ENCODE peak calls at places on chromosomes 16 and 17, in six cellular contexts. One of them, this sample, is unnamed.

GRCh38 chr16:23089111-23089510 is 60.1 kb downstream of the USP31 start:
- DNase-seq in fibroblast of villous mesenchyme: no peak
- DNase-seq in heart left ventricle: no peak
- DNase-seq in foreskin fibroblast: no peak
- DNase-seq in prostate gland: no peak
- DNase-seq in sigmoid colon: no peak
- DNase-seq in this sample: no peak

GRCh38 chr16:88703486-88704309 is 2.5 kb downstream of the RNF166 start:
- DNase-seq in foreskin fibroblast: no peak
- DNase-seq in prostate gland: no peak
- DNase-seq in sigmoid colon: no peak
- DNase-seq in heart left ventricle: peak
- DNase-seq in fibroblast of villous mesenchyme: no peak
- DNase-seq in this sample: no peak

GRCh38 chr17:28763804-28764266 is 20.0 kb downstream of the TRAF4 start:
- DNase-seq in fibroblast of villous mesenchyme: peak
- DNase-seq in prostate gland: peak
- DNase-seq in foreskin fibroblast: peak
- DNase-seq in heart left ventricle: peak
- DNase-seq in sigmoid colon: peak
- DNase-seq in this sample: no peak

GRCh38 chr16:82638095-82638798 is 11.5 kb downstream of the CDH13 start:
- DNase-seq in prostate gland: no peak
- DNase-seq in fibroblast of villous mesenchyme: peak
- DNase-seq in heart left ventricle: no peak
- DNase-seq in sigmoid colon: peak
- DNase-seq in foreskin fibroblast: peak
- DNase-seq in this sample: no peak

GRCh38 chr16:85064186-85064585 is 36.6 kb downstream of the KIAA0513 start:
- DNase-seq in foreskin fibroblast: no peak
- DNase-seq in fibroblast of villous mesenchyme: no peak
- DNase-seq in heart left ventricle: no peak
- DNase-seq in prostate gland: no peak
- DNase-seq in sigmoid colon: no peak
- DNase-seq in this sample: peak

GRCh38 chr16:22648141-22648540 is 137.4 kb downstream of the NPIPB5 start:
- DNase-seq in fibroblast of villous mesenchyme: no peak
- DNase-seq in heart left ventricle: no peak
- DNase-seq in prostate gland: no peak
- DNase-seq in sigmoid colon: no peak
- DNase-seq in foreskin fibroblast: no peak
- DNase-seq in this sample: no peak

GRCh38 chr16:10122546-10122945 is 59.7 kb downstream of the GRIN2A start:
- DNase-seq in fibroblast of villous mesenchyme: peak
- DNase-seq in prostate gland: no peak
- DNase-seq in foreskin fibroblast: peak
- DNase-seq in heart left ventricle: no peak
- DNase-seq in sigmoid colon: no peak
- DNase-seq in this sample: no peak

GRCh38 chr17:56159764-56160394 is 6.6 kb downstream of the ANKFN1 start:
- DNase-seq in foreskin fibroblast: no peak
- DNase-seq in heart left ventricle: no peak
- DNase-seq in fibroblast of villous mesenchyme: no peak
- DNase-seq in prostate gland: no peak
- DNase-seq in sigmoid colon: no peak
- DNase-seq in this sample: no peak

GRCh38 chr17:58156839-58157803 is 8.9 kb downstream of the OR4D1 start:
- DNase-seq in fibroblast of villous mesenchyme: peak
- DNase-seq in foreskin fibroblast: peak
- DNase-seq in heart left ventricle: peak
- DNase-seq in sigmoid colon: no peak
- DNase-seq in prostate gland: no peak
- DNase-seq in this sample: peak

GRCh38 chr16:2686912-2687507 is 4.7 kb downstream of the KCTD5 start:
- DNase-seq in sigmoid colon: peak
- DNase-seq in fibroblast of villous mesenchyme: no peak
- DNase-seq in heart left ventricle: no peak
- DNase-seq in foreskin fibroblast: no peak
- DNase-seq in prostate gland: no peak
- DNase-seq in this sample: peak

GRCh38 chr17:67854378-67854777 is 29.1 kb downstream of the BPTF start:
- DNase-seq in prostate gland: no peak
- DNase-seq in fibroblast of villous mesenchyme: no peak
- DNase-seq in heart left ventricle: no peak
- DNase-seq in foreskin fibroblast: no peak
- DNase-seq in sigmoid colon: no peak
- DNase-seq in this sample: no peak

GRCh38 chr16:85657996-85658395 is 30.8 kb downstream of the GINS2 start:
- DNase-seq in heart left ventricle: no peak
- DNase-seq in foreskin fibroblast: no peak
- DNase-seq in sigmoid colon: peak
- DNase-seq in prostate gland: no peak
- DNase-seq in fibroblast of villous mesenchyme: no peak
- DNase-seq in this sample: no peak

GRCh38 chr17:79874329-79874981 is 35.2 kb upstream of the CBX4 start:
- DNase-seq in prostate gland: no peak
- DNase-seq in sigmoid colon: no peak
- DNase-seq in foreskin fibroblast: peak
- DNase-seq in fibroblast of villous mesenchyme: peak
- DNase-seq in heart left ventricle: no peak
- DNase-seq in this sample: no peak

GRCh38 chr17:57940217-57940616 is 15.0 kb downstream of the CUEDC1 start:
- DNase-seq in sigmoid colon: no peak
- DNase-seq in foreskin fibroblast: no peak
- DNase-seq in heart left ventricle: no peak
- DNase-seq in fibroblast of villous mesenchyme: no peak
- DNase-seq in prostate gland: no peak
- DNase-seq in this sample: no peak

GRCh38 chr17:36593651-36594316 is 2.1 kb downstream of the DHRS11 start:
- DNase-seq in prostate gland: no peak
- DNase-seq in fibroblast of villous mesenchyme: no peak
- DNase-seq in heart left ventricle: no peak
- DNase-seq in sigmoid colon: no peak
- DNase-seq in foreskin fibroblast: no peak
- DNase-seq in this sample: no peak

GRCh38 chr16:51880776-51881175 is 666.2 kb downstream of the TOX3 start:
- DNase-seq in sigmoid colon: no peak
- DNase-seq in fibroblast of villous mesenchyme: peak
- DNase-seq in prostate gland: no peak
- DNase-seq in heart left ventricle: no peak
- DNase-seq in foreskin fibroblast: peak
- DNase-seq in this sample: no peak

GRCh38 chr17:29590979-29591736 is 1.7 kb upstream of the GIT1 start:
- DNase-seq in sigmoid colon: peak
- DNase-seq in fibroblast of villous mesenchyme: no peak
- DNase-seq in heart left ventricle: peak
- DNase-seq in prostate gland: no peak
- DNase-seq in foreskin fibroblast: peak
- DNase-seq in this sample: no peak

GRCh38 chr17:2723505-2723996 is 12.0 kb upstream of the CLUH start:
- DNase-seq in sigmoid colon: no peak
- DNase-seq in prostate gland: no peak
- DNase-seq in foreskin fibroblast: peak
- DNase-seq in fibroblast of villous mesenchyme: no peak
- DNase-seq in heart left ventricle: no peak
- DNase-seq in this sample: no peak

GRCh38 chr16:86768999-86769398 is 190.7 kb downstream of the FOXL1 start:
- DNase-seq in prostate gland: no peak
- DNase-seq in fibroblast of villous mesenchyme: no peak
- DNase-seq in heart left ventricle: no peak
- DNase-seq in foreskin fibroblast: peak
- DNase-seq in sigmoid colon: peak
- DNase-seq in this sample: no peak

GRCh38 chr17:81821603-81822311 is 11.3 kb downstream of the MCRIP1 start:
- DNase-seq in sigmoid colon: peak
- DNase-seq in fibroblast of villous mesenchyme: peak
- DNase-seq in prostate gland: peak
- DNase-seq in foreskin fibroblast: peak
- DNase-seq in heart left ventricle: peak
- DNase-seq in this sample: peak

GRCh38 chr16:400061-400540 is 1.6 kb upstream of the DECR2 start:
- DNase-seq in foreskin fibroblast: peak
- DNase-seq in heart left ventricle: no peak
- DNase-seq in fibroblast of villous mesenchyme: no peak
- DNase-seq in prostate gland: no peak
- DNase-seq in sigmoid colon: no peak
- DNase-seq in this sample: no peak

DNA sequence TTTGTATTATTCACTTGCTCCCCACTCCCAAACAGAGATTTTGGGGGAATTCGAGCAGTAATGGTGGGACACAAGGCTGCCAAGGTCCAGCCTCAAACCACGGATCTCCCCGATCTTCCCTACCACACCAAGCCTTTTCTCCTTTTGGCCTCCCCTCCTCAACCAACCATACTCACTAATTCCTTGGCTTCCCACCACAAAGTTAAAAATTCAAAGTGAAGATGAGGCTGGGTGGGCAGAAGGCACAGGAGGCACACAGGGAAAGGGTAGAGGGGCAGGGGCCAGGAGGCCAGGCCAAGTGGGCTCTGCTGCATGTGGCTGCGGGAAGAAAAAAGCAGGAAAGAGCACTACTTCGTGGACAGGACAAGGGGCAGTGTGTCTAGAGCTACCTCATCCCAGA is 15.2 kb downstream of the HOXB4 start:
- DNase-seq in fibroblast of villous mesenchyme: no peak
- DNase-seq in prostate gland: no peak
- DNase-seq in sigmoid colon: no peak
- DNase-seq in heart left ventricle: no peak
- DNase-seq in foreskin fibroblast: no peak
- DNase-seq in this sample: no peak
- TF ChIP-seq CTCF in fibroblast of villous mesenchyme: no peak
- TF ChIP-seq CTCF in prostate gland: no peak
- TF ChIP-seq CTCF in sigmoid colon: no peak
- TF ChIP-seq CTCF in heart left ventricle: no peak
- TF ChIP-seq CTCF in foreskin fibroblast: no peak
- TF ChIP-seq CTCF in this sample: no peak

GRCh38 chr16:89922884-89923639 is at the start of gene TUBB3:
- DNase-seq in fibroblast of villous mesenchyme: peak
- DNase-seq in heart left ventricle: peak
- DNase-seq in foreskin fibroblast: peak
- DNase-seq in prostate gland: peak
- DNase-seq in sigmoid colon: no peak
- DNase-seq in this sample: peak

GRCh38 chr16:89924925-89925307 is 1.8 kb downstream of the TUBB3 start:
- DNase-seq in heart left ventricle: no peak
- DNase-seq in sigmoid colon: no peak
- DNase-seq in fibroblast of villous mesenchyme: no peak
- DNase-seq in prostate gland: no peak
- DNase-seq in foreskin fibroblast: no peak
- DNase-seq in this sample: no peak

GRCh38 chr16:89925596-89926079 is 2.5 kb downstream of the TUBB3 start:
- DNase-seq in prostate gland: no peak
- DNase-seq in fibroblast of villous mesenchyme: no peak
- DNase-seq in foreskin fibroblast: peak
- DNase-seq in sigmoid colon: no peak
- DNase-seq in heart left ventricle: no peak
- DNase-seq in this sample: no peak

GRCh38 chr16:89923640-89924297 is 627 bp downstream of the TUBB3 start:
- DNase-seq in foreskin fibroblast: no peak
- DNase-seq in sigmoid colon: no peak
- DNase-seq in heart left ventricle: no peak
- DNase-seq in fibroblast of villous mesenchyme: no peak
- DNase-seq in prostate gland: no peak
- DNase-seq in this sample: no peak

DNA sequence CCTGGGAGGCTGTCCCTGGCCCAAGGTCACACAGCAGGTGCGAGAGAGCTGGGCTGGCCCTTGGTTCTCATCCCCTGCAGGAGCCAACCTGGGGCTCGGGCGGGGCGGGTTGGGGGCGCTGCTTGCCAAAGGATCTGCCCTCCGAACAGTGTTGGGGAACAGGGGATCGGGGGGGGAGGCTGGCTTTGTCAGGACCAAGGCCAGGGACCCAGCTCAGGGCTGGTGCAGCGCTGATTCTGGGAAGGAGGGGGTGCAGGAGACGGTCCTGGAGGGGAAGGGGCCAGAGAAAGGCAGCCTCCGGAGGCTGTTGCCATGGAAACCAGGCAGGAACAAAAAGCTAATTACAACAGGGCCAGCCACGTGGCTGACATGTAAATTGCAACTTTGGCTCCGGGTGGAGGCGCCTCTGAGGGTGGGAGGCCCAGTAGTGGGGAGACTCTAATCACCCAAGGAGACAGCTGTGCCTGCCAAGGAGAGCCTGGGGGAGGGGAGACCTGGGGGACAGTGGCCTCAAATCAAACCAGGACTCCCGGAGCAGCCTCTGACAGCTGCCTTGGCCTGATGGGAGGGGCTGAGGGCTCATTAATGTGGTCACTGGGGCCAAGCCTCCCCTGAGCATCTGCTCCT is 1.3 kb downstream of the TUBB3 start:
- DNase-seq in heart left ventricle: no peak
- DNase-seq in sigmoid colon: no peak
- DNase-seq in prostate gland: no peak
- DNase-seq in fibroblast of villous mesenchyme: peak
- DNase-seq in foreskin fibroblast: peak
- DNase-seq in this sample: peak
- H3K4me3 ChIP-seq in heart left ventricle: peak
- H3K4me3 ChIP-seq in sigmoid colon: no peak
- H3K4me3 ChIP-seq in prostate gland: no peak
- H3K4me3 ChIP-seq in fibroblast of villous mesenchyme: peak
- H3K4me3 ChIP-seq in foreskin fibroblast: peak
- H3K4me3 ChIP-seq in this sample: peak

GRCh38 chr17:40340880-40341807 is 23.4 kb downstream of the GJD3 start:
- DNase-seq in foreskin fibroblast: peak
- DNase-seq in heart left ventricle: peak
- DNase-seq in sigmoid colon: peak
- DNase-seq in prostate gland: peak
- DNase-seq in fibroblast of villous mesenchyme: peak
- DNase-seq in this sample: peak
- TF ChIP-seq CTCF in foreskin fibroblast: no peak
- TF ChIP-seq CTCF in heart left ventricle: peak
- TF ChIP-seq CTCF in sigmoid colon: no peak
- TF ChIP-seq CTCF in prostate gland: no peak
- TF ChIP-seq CTCF in fibroblast of villous mesenchyme: no peak
- TF ChIP-seq CTCF in this sample: no peak

GRCh38 chr17:8176998-8177731 is 985 bp upstream of the TMEM107 start:
- DNase-seq in foreskin fibroblast: no peak
- DNase-seq in prostate gland: no peak
- DNase-seq in fibroblast of villous mesenchyme: no peak
- DNase-seq in sigmoid colon: no peak
- DNase-seq in heart left ventricle: no peak
- DNase-seq in this sample: no peak
- H3K4me3 ChIP-seq in foreskin fibroblast: peak
- H3K4me3 ChIP-seq in prostate gland: peak
- H3K4me3 ChIP-seq in fibroblast of villous mesenchyme: peak
- H3K4me3 ChIP-seq in sigmoid colon: no peak
- H3K4me3 ChIP-seq in heart left ventricle: peak
- H3K4me3 ChIP-seq in this sample: no peak

This sample was measured in left lung.